ENCODE peak calls at places on chromosomes 12 and 14, in ten cellular contexts. One of them, this sample, is unnamed.

GRCh38 chr12:69540606-69541386 is 44.5 kb upstream of the CCT2 start:
- DNase-seq in NCI-H1105: no peak
- DNase-seq in NCI-H510A treated with DMSO at 0.1 percent for 48 hours: no peak
- DNase-seq in neural progenitor cell: no peak
- DNase-seq in activated CD4-positive, alpha-beta T cell treated with anti-CD3 and anti-CD28 coated beads, Interleukin-2, amount 50 U/mL, for 1 hour: no peak
- DNase-seq in cardiac septum: no peak
- DNase-seq in activated gamma-delta T cell treated with anti-CD3 and anti-CD28 coated beads, Interleukin-2, amount 50 U/mL, for 16 hours: no peak
- DNase-seq in anterior cingulate cortex: no peak
- DNase-seq in glutamatergic neuron: no peak
- DNase-seq in amniotic stem cell: peak; percentile 55
- DNase-seq in this sample: peak; percentile 29

GRCh38 chr12:50351120-50352043 is 45.0 kb downstream of the FAM186A start:
- DNase-seq in anterior cingulate cortex: no peak
- DNase-seq in activated CD4-positive, alpha-beta T cell treated with anti-CD3 and anti-CD28 coated beads, Interleukin-2, amount 50 U/mL, for 1 hour: no peak
- DNase-seq in amniotic stem cell: no peak
- DNase-seq in NCI-H510A treated with DMSO at 0.1 percent for 48 hours: no peak
- DNase-seq in activated gamma-delta T cell treated with anti-CD3 and anti-CD28 coated beads, Interleukin-2, amount 50 U/mL, for 16 hours: no peak
- DNase-seq in NCI-H1105: no peak
- DNase-seq in neural progenitor cell: no peak
- DNase-seq in cardiac septum: no peak
- DNase-seq in glutamatergic neuron: no peak
- DNase-seq in this sample: no peak

GRCh38 chr12:5096241-5096880 is 52.7 kb downstream of the KCNA5 start:
- DNase-seq in glutamatergic neuron: no peak
- DNase-seq in amniotic stem cell: peak; percentile 20
- DNase-seq in activated gamma-delta T cell treated with anti-CD3 and anti-CD28 coated beads, Interleukin-2, amount 50 U/mL, for 16 hours: no peak
- DNase-seq in anterior cingulate cortex: no peak
- DNase-seq in NCI-H510A treated with DMSO at 0.1 percent for 48 hours: no peak
- DNase-seq in activated CD4-positive, alpha-beta T cell treated with anti-CD3 and anti-CD28 coated beads, Interleukin-2, amount 50 U/mL, for 1 hour: no peak
- DNase-seq in NCI-H1105: no peak
- DNase-seq in cardiac septum: no peak
- DNase-seq in neural progenitor cell: no peak
- DNase-seq in this sample: peak; percentile 74

GRCh38 chr12:6825398-6826124 is 2.6 kb upstream of the P3H3 start:
- DNase-seq in cardiac septum: peak; percentile 93
- DNase-seq in NCI-H1105: peak; percentile 12
- DNase-seq in anterior cingulate cortex: peak; percentile 78
- DNase-seq in activated gamma-delta T cell treated with anti-CD3 and anti-CD28 coated beads, Interleukin-2, amount 50 U/mL, for 16 hours: peak; percentile 62
- DNase-seq in glutamatergic neuron: peak; percentile 96
- DNase-seq in activated CD4-positive, alpha-beta T cell treated with anti-CD3 and anti-CD28 coated beads, Interleukin-2, amount 50 U/mL, for 1 hour: peak; percentile 83
- DNase-seq in amniotic stem cell: peak; percentile 52
- DNase-seq in neural progenitor cell: peak; percentile 91
- DNase-seq in NCI-H510A treated with DMSO at 0.1 percent for 48 hours: peak; percentile 69
- DNase-seq in this sample: peak; percentile 94

GRCh38 chr12:8911606-8912268 is 2.6 kb upstream of the PHC1 start:
- DNase-seq in glutamatergic neuron: no peak
- DNase-seq in anterior cingulate cortex: no peak
- DNase-seq in neural progenitor cell: no peak
- DNase-seq in activated CD4-positive, alpha-beta T cell treated with anti-CD3 and anti-CD28 coated beads, Interleukin-2, amount 50 U/mL, for 1 hour: no peak
- DNase-seq in activated gamma-delta T cell treated with anti-CD3 and anti-CD28 coated beads, Interleukin-2, amount 50 U/mL, for 16 hours: no peak
- DNase-seq in amniotic stem cell: no peak
- DNase-seq in NCI-H1105: no peak
- DNase-seq in cardiac septum: no peak
- DNase-seq in NCI-H510A treated with DMSO at 0.1 percent for 48 hours: no peak
- DNase-seq in this sample: peak; percentile 16

GRCh38 chr12:49104822-49105221 is 5.8 kb downstream of the LMBR1L start:
- DNase-seq in neural progenitor cell: no peak
- DNase-seq in activated CD4-positive, alpha-beta T cell treated with anti-CD3 and anti-CD28 coated beads, Interleukin-2, amount 50 U/mL, for 1 hour: no peak
- DNase-seq in cardiac septum: no peak
- DNase-seq in anterior cingulate cortex: no peak
- DNase-seq in glutamatergic neuron: no peak
- DNase-seq in amniotic stem cell: no peak
- DNase-seq in NCI-H510A treated with DMSO at 0.1 percent for 48 hours: no peak
- DNase-seq in activated gamma-delta T cell treated with anti-CD3 and anti-CD28 coated beads, Interleukin-2, amount 50 U/mL, for 16 hours: no peak
- DNase-seq in NCI-H1105: no peak
- DNase-seq in this sample: no peak

GRCh38 chr12:58757422-58757821 is 162.9 kb downstream of the LRIG3 start:
- DNase-seq in anterior cingulate cortex: no peak
- DNase-seq in cardiac septum: no peak
- DNase-seq in NCI-H510A treated with DMSO at 0.1 percent for 48 hours: no peak
- DNase-seq in glutamatergic neuron: no peak
- DNase-seq in amniotic stem cell: peak; percentile 54
- DNase-seq in neural progenitor cell: no peak
- DNase-seq in activated CD4-positive, alpha-beta T cell treated with anti-CD3 and anti-CD28 coated beads, Interleukin-2, amount 50 U/mL, for 1 hour: no peak
- DNase-seq in NCI-H1105: no peak
- DNase-seq in activated gamma-delta T cell treated with anti-CD3 and anti-CD28 coated beads, Interleukin-2, amount 50 U/mL, for 16 hours: no peak
- DNase-seq in this sample: peak; percentile 44

GRCh38 chr14:72679106-72679505 is 214.8 kb downstream of the DPF3 start:
- DNase-seq in activated gamma-delta T cell treated with anti-CD3 and anti-CD28 coated beads, Interleukin-2, amount 50 U/mL, for 16 hours: no peak
- DNase-seq in NCI-H1105: no peak
- DNase-seq in anterior cingulate cortex: peak; percentile 29
- DNase-seq in glutamatergic neuron: no peak
- DNase-seq in activated CD4-positive, alpha-beta T cell treated with anti-CD3 and anti-CD28 coated beads, Interleukin-2, amount 50 U/mL, for 1 hour: no peak
- DNase-seq in amniotic stem cell: no peak
- DNase-seq in NCI-H510A treated with DMSO at 0.1 percent for 48 hours: no peak
- DNase-seq in neural progenitor cell: peak; percentile 7
- DNase-seq in cardiac septum: no peak
- DNase-seq in this sample: peak; percentile 33

GRCh38 chr12:128940974-128941373 is 87.7 kb downstream of the GLT1D1 start:
- DNase-seq in amniotic stem cell: no peak
- DNase-seq in cardiac septum: no peak
- DNase-seq in neural progenitor cell: no peak
- DNase-seq in NCI-H1105: no peak
- DNase-seq in glutamatergic neuron: no peak
- DNase-seq in activated gamma-delta T cell treated with anti-CD3 and anti-CD28 coated beads, Interleukin-2, amount 50 U/mL, for 16 hours: no peak
- DNase-seq in NCI-H510A treated with DMSO at 0.1 percent for 48 hours: peak; percentile 89
- DNase-seq in anterior cingulate cortex: no peak
- DNase-seq in activated CD4-positive, alpha-beta T cell treated with anti-CD3 and anti-CD28 coated beads, Interleukin-2, amount 50 U/mL, for 1 hour: no peak
- DNase-seq in this sample: no peak

GRCh38 chr14:79278798-79279644 is 932.3 kb downstream of the DIO2 start:
- DNase-seq in NCI-H510A treated with DMSO at 0.1 percent for 48 hours: peak; percentile 91
- DNase-seq in cardiac septum: peak; percentile 80
- DNase-seq in activated CD4-positive, alpha-beta T cell treated with anti-CD3 and anti-CD28 coated beads, Interleukin-2, amount 50 U/mL, for 1 hour: no peak
- DNase-seq in glutamatergic neuron: peak; percentile 86
- DNase-seq in NCI-H1105: peak; percentile 95
- DNase-seq in neural progenitor cell: peak; percentile 96
- DNase-seq in amniotic stem cell: peak; percentile 44
- DNase-seq in anterior cingulate cortex: peak; percentile 71
- DNase-seq in activated gamma-delta T cell treated with anti-CD3 and anti-CD28 coated beads, Interleukin-2, amount 50 U/mL, for 16 hours: no peak
- DNase-seq in this sample: peak; percentile 83

GRCh38 chr14:54189358-54190354 is 207.2 kb upstream of the CDKN3 start:
- DNase-seq in cardiac septum: no peak
- DNase-seq in amniotic stem cell: no peak
- DNase-seq in activated CD4-positive, alpha-beta T cell treated with anti-CD3 and anti-CD28 coated beads, Interleukin-2, amount 50 U/mL, for 1 hour: no peak
- DNase-seq in glutamatergic neuron: no peak
- DNase-seq in anterior cingulate cortex: no peak
- DNase-seq in NCI-H510A treated with DMSO at 0.1 percent for 48 hours: no peak
- DNase-seq in neural progenitor cell: no peak
- DNase-seq in NCI-H1105: no peak
- DNase-seq in activated gamma-delta T cell treated with anti-CD3 and anti-CD28 coated beads, Interleukin-2, amount 50 U/mL, for 16 hours: no peak
- DNase-seq in this sample: peak; percentile 48

GRCh38 chr12:30047499-30048262 is 263.9 kb upstream of the TMTC1 start:
- DNase-seq in cardiac septum: no peak
- DNase-seq in NCI-H1105: peak; percentile 88
- DNase-seq in activated gamma-delta T cell treated with anti-CD3 and anti-CD28 coated beads, Interleukin-2, amount 50 U/mL, for 16 hours: no peak
- DNase-seq in glutamatergic neuron: no peak
- DNase-seq in NCI-H510A treated with DMSO at 0.1 percent for 48 hours: no peak
- DNase-seq in amniotic stem cell: no peak
- DNase-seq in activated CD4-positive, alpha-beta T cell treated with anti-CD3 and anti-CD28 coated beads, Interleukin-2, amount 50 U/mL, for 1 hour: no peak
- DNase-seq in anterior cingulate cortex: no peak
- DNase-seq in neural progenitor cell: no peak
- DNase-seq in this sample: peak; percentile 5

GRCh38 chr14:53741379-53742225 is 215.0 kb downstream of the BMP4 start:
- DNase-seq in NCI-H510A treated with DMSO at 0.1 percent for 48 hours: no peak
- DNase-seq in anterior cingulate cortex: no peak
- DNase-seq in amniotic stem cell: no peak
- DNase-seq in cardiac septum: no peak
- DNase-seq in NCI-H1105: no peak
- DNase-seq in activated CD4-positive, alpha-beta T cell treated with anti-CD3 and anti-CD28 coated beads, Interleukin-2, amount 50 U/mL, for 1 hour: no peak
- DNase-seq in neural progenitor cell: no peak
- DNase-seq in glutamatergic neuron: no peak
- DNase-seq in activated gamma-delta T cell treated with anti-CD3 and anti-CD28 coated beads, Interleukin-2, amount 50 U/mL, for 16 hours: no peak
- DNase-seq in this sample: no peak

GRCh38 chr14:52937306-52937705 is 13.5 kb downstream of the FERMT2 start:
- DNase-seq in NCI-H1105: no peak
- DNase-seq in anterior cingulate cortex: no peak
- DNase-seq in activated gamma-delta T cell treated with anti-CD3 and anti-CD28 coated beads, Interleukin-2, amount 50 U/mL, for 16 hours: no peak
- DNase-seq in amniotic stem cell: no peak
- DNase-seq in glutamatergic neuron: no peak
- DNase-seq in activated CD4-positive, alpha-beta T cell treated with anti-CD3 and anti-CD28 coated beads, Interleukin-2, amount 50 U/mL, for 1 hour: no peak
- DNase-seq in NCI-H510A treated with DMSO at 0.1 percent for 48 hours: no peak
- DNase-seq in cardiac septum: no peak
- DNase-seq in neural progenitor cell: no peak
- DNase-seq in this sample: no peak

GRCh38 chr14:21923820-21924219 is 250.2 kb upstream of the OR4E1 start:
- DNase-seq in NCI-H510A treated with DMSO at 0.1 percent for 48 hours: no peak
- DNase-seq in neural progenitor cell: no peak
- DNase-seq in amniotic stem cell: no peak
- DNase-seq in anterior cingulate cortex: no peak
- DNase-seq in activated CD4-positive, alpha-beta T cell treated with anti-CD3 and anti-CD28 coated beads, Interleukin-2, amount 50 U/mL, for 1 hour: peak; percentile 8
- DNase-seq in NCI-H1105: no peak
- DNase-seq in glutamatergic neuron: no peak
- DNase-seq in cardiac septum: no peak
- DNase-seq in activated gamma-delta T cell treated with anti-CD3 and anti-CD28 coated beads, Interleukin-2, amount 50 U/mL, for 16 hours: peak; percentile 24
- DNase-seq in this sample: no peak

GRCh38 chr12:1806301-1807106 is 13.9 kb upstream of the LRTM2 start:
- DNase-seq in NCI-H510A treated with DMSO at 0.1 percent for 48 hours: no peak
- DNase-seq in amniotic stem cell: no peak
- DNase-seq in glutamatergic neuron: no peak
- DNase-seq in cardiac septum: peak; percentile 69
- DNase-seq in activated gamma-delta T cell treated with anti-CD3 and anti-CD28 coated beads, Interleukin-2, amount 50 U/mL, for 16 hours: no peak
- DNase-seq in NCI-H1105: no peak
- DNase-seq in neural progenitor cell: no peak
- DNase-seq in anterior cingulate cortex: no peak
- DNase-seq in activated CD4-positive, alpha-beta T cell treated with anti-CD3 and anti-CD28 coated beads, Interleukin-2, amount 50 U/mL, for 1 hour: no peak
- DNase-seq in this sample: no peak

GRCh38 chr14:23033801-23034497 is 751 bp downstream of the PSMB5 start:
- DNase-seq in activated gamma-delta T cell treated with anti-CD3 and anti-CD28 coated beads, Interleukin-2, amount 50 U/mL, for 16 hours: no peak
- DNase-seq in NCI-H1105: no peak
- DNase-seq in activated CD4-positive, alpha-beta T cell treated with anti-CD3 and anti-CD28 coated beads, Interleukin-2, amount 50 U/mL, for 1 hour: no peak
- DNase-seq in amniotic stem cell: no peak
- DNase-seq in NCI-H510A treated with DMSO at 0.1 percent for 48 hours: no peak
- DNase-seq in glutamatergic neuron: no peak
- DNase-seq in anterior cingulate cortex: no peak
- DNase-seq in cardiac septum: no peak
- DNase-seq in neural progenitor cell: no peak
- DNase-seq in this sample: no peak

GRCh38 chr12:103571286-103571685 is 15.8 kb upstream of the STAB2 start:
- DNase-seq in cardiac septum: no peak
- DNase-seq in glutamatergic neuron: peak; percentile 44
- DNase-seq in activated CD4-positive, alpha-beta T cell treated with anti-CD3 and anti-CD28 coated beads, Interleukin-2, amount 50 U/mL, for 1 hour: no peak
- DNase-seq in activated gamma-delta T cell treated with anti-CD3 and anti-CD28 coated beads, Interleukin-2, amount 50 U/mL, for 16 hours: no peak
- DNase-seq in NCI-H1105: peak; percentile 82
- DNase-seq in amniotic stem cell: no peak
- DNase-seq in NCI-H510A treated with DMSO at 0.1 percent for 48 hours: peak; percentile 79
- DNase-seq in anterior cingulate cortex: no peak
- DNase-seq in neural progenitor cell: peak; percentile 94
- DNase-seq in this sample: no peak

GRCh38 chr14:98137626-98138025 is 1134.4 kb downstream of the BCL11B start:
- DNase-seq in anterior cingulate cortex: no peak
- DNase-seq in NCI-H1105: peak; percentile 90
- DNase-seq in amniotic stem cell: no peak
- DNase-seq in cardiac septum: no peak
- DNase-seq in activated CD4-positive, alpha-beta T cell treated with anti-CD3 and anti-CD28 coated beads, Interleukin-2, amount 50 U/mL, for 1 hour: no peak
- DNase-seq in NCI-H510A treated with DMSO at 0.1 percent for 48 hours: no peak
- DNase-seq in activated gamma-delta T cell treated with anti-CD3 and anti-CD28 coated beads, Interleukin-2, amount 50 U/mL, for 16 hours: no peak
- DNase-seq in neural progenitor cell: no peak
- DNase-seq in glutamatergic neuron: no peak
- DNase-seq in this sample: no peak

GRCh38 chr12:46269429-46270241 is 792 bp upstream of the SLC38A1 start:
- DNase-seq in cardiac septum: no peak
- DNase-seq in glutamatergic neuron: peak; percentile 30
- DNase-seq in activated CD4-positive, alpha-beta T cell treated with anti-CD3 and anti-CD28 coated beads, Interleukin-2, amount 50 U/mL, for 1 hour: peak; percentile 64
- DNase-seq in amniotic stem cell: no peak
- DNase-seq in NCI-H510A treated with DMSO at 0.1 percent for 48 hours: no peak
- DNase-seq in neural progenitor cell: peak; percentile 56
- DNase-seq in NCI-H1105: no peak
- DNase-seq in anterior cingulate cortex: no peak
- DNase-seq in activated gamma-delta T cell treated with anti-CD3 and anti-CD28 coated beads, Interleukin-2, amount 50 U/mL, for 16 hours: peak; percentile 52
- DNase-seq in this sample: no peak

GRCh38 chr12:6195665-6196535 is 4.3 kb upstream of the CD9 start:
- DNase-seq in activated gamma-delta T cell treated with anti-CD3 and anti-CD28 coated beads, Interleukin-2, amount 50 U/mL, for 16 hours: peak; percentile 67
- DNase-seq in anterior cingulate cortex: peak; percentile 46
- DNase-seq in glutamatergic neuron: peak; percentile 89
- DNase-seq in amniotic stem cell: peak; percentile 86
- DNase-seq in cardiac septum: peak; percentile 92
- DNase-seq in NCI-H1105: peak; percentile 79
- DNase-seq in activated CD4-positive, alpha-beta T cell treated with anti-CD3 and anti-CD28 coated beads, Interleukin-2, amount 50 U/mL, for 1 hour: peak; percentile 73
- DNase-seq in neural progenitor cell: peak; percentile 86
- DNase-seq in NCI-H510A treated with DMSO at 0.1 percent for 48 hours: peak; percentile 60
- DNase-seq in this sample: peak; percentile 95

GRCh38 chr12:40300490-40300889 is 75.7 kb downstream of the LRRK2 start:
- DNase-seq in activated CD4-positive, alpha-beta T cell treated with anti-CD3 and anti-CD28 coated beads, Interleukin-2, amount 50 U/mL, for 1 hour: no peak
- DNase-seq in NCI-H510A treated with DMSO at 0.1 percent for 48 hours: no peak
- DNase-seq in cardiac septum: no peak
- DNase-seq in amniotic stem cell: no peak
- DNase-seq in activated gamma-delta T cell treated with anti-CD3 and anti-CD28 coated beads, Interleukin-2, amount 50 U/mL, for 16 hours: no peak
- DNase-seq in neural progenitor cell: no peak
- DNase-seq in NCI-H1105: no peak
- DNase-seq in glutamatergic neuron: no peak
- DNase-seq in anterior cingulate cortex: no peak
- DNase-seq in this sample: no peak

GRCh38 chr12:84638811-84639368 is 273.7 kb downstream of the SLC6A15 start:
- DNase-seq in activated gamma-delta T cell treated with anti-CD3 and anti-CD28 coated beads, Interleukin-2, amount 50 U/mL, for 16 hours: no peak
- DNase-seq in neural progenitor cell: no peak
- DNase-seq in NCI-H1105: no peak
- DNase-seq in cardiac septum: no peak
- DNase-seq in glutamatergic neuron: no peak
- DNase-seq in anterior cingulate cortex: no peak
- DNase-seq in amniotic stem cell: no peak
- DNase-seq in NCI-H510A treated with DMSO at 0.1 percent for 48 hours: no peak
- DNase-seq in activated CD4-positive, alpha-beta T cell treated with anti-CD3 and anti-CD28 coated beads, Interleukin-2, amount 50 U/mL, for 1 hour: no peak
- DNase-seq in this sample: no peak

GRCh38 chr14:73796881-73797539 is 54.6 kb upstream of the PTGR2 start:
- DNase-seq in glutamatergic neuron: no peak
- DNase-seq in NCI-H510A treated with DMSO at 0.1 percent for 48 hours: no peak
- DNase-seq in activated gamma-delta T cell treated with anti-CD3 and anti-CD28 coated beads, Interleukin-2, amount 50 U/mL, for 16 hours: no peak
- DNase-seq in amniotic stem cell: no peak
- DNase-seq in neural progenitor cell: no peak
- DNase-seq in anterior cingulate cortex: no peak
- DNase-seq in cardiac septum: no peak
- DNase-seq in NCI-H1105: no peak
- DNase-seq in activated CD4-positive, alpha-beta T cell treated with anti-CD3 and anti-CD28 coated beads, Interleukin-2, amount 50 U/mL, for 1 hour: no peak
- DNase-seq in this sample: no peak

GRCh38 chr14:104048758-104049496 is 36.6 kb upstream of the ASPG start:
- DNase-seq in NCI-H510A treated with DMSO at 0.1 percent for 48 hours: no peak
- DNase-seq in activated CD4-positive, alpha-beta T cell treated with anti-CD3 and anti-CD28 coated beads, Interleukin-2, amount 50 U/mL, for 1 hour: no peak
- DNase-seq in activated gamma-delta T cell treated with anti-CD3 and anti-CD28 coated beads, Interleukin-2, amount 50 U/mL, for 16 hours: no peak
- DNase-seq in amniotic stem cell: no peak
- DNase-seq in anterior cingulate cortex: no peak
- DNase-seq in neural progenitor cell: no peak
- DNase-seq in cardiac septum: no peak
- DNase-seq in NCI-H1105: no peak
- DNase-seq in glutamatergic neuron: no peak
- DNase-seq in this sample: no peak

GRCh38 chr14:105335735-105336476 is 21.4 kb downstream of the PACS2 start:
- DNase-seq in NCI-H510A treated with DMSO at 0.1 percent for 48 hours: no peak
- DNase-seq in neural progenitor cell: no peak
- DNase-seq in cardiac septum: no peak
- DNase-seq in NCI-H1105: no peak
- DNase-seq in amniotic stem cell: no peak
- DNase-seq in glutamatergic neuron: peak; percentile 58
- DNase-seq in activated gamma-delta T cell treated with anti-CD3 and anti-CD28 coated beads, Interleukin-2, amount 50 U/mL, for 16 hours: no peak
- DNase-seq in activated CD4-positive, alpha-beta T cell treated with anti-CD3 and anti-CD28 coated beads, Interleukin-2, amount 50 U/mL, for 1 hour: no peak
- DNase-seq in anterior cingulate cortex: no peak
- DNase-seq in this sample: no peak

GRCh38 chr14:103878180-103878579 is 30.8 kb upstream of the PPP1R13B start:
- DNase-seq in neural progenitor cell: no peak
- DNase-seq in anterior cingulate cortex: no peak
- DNase-seq in amniotic stem cell: no peak
- DNase-seq in NCI-H1105: no peak
- DNase-seq in NCI-H510A treated with DMSO at 0.1 percent for 48 hours: no peak
- DNase-seq in activated CD4-positive, alpha-beta T cell treated with anti-CD3 and anti-CD28 coated beads, Interleukin-2, amount 50 U/mL, for 1 hour: no peak
- DNase-seq in glutamatergic neuron: no peak
- DNase-seq in activated gamma-delta T cell treated with anti-CD3 and anti-CD28 coated beads, Interleukin-2, amount 50 U/mL, for 16 hours: no peak
- DNase-seq in cardiac septum: no peak
- DNase-seq in this sample: no peak

GRCh38 chr12:89345830-89346740 is 6.2 kb downstream of the DUSP6 start:
- DNase-seq in amniotic stem cell: no peak
- DNase-seq in activated CD4-positive, alpha-beta T cell treated with anti-CD3 and anti-CD28 coated beads, Interleukin-2, amount 50 U/mL, for 1 hour: peak; percentile 10
- DNase-seq in glutamatergic neuron: no peak
- DNase-seq in anterior cingulate cortex: no peak
- DNase-seq in neural progenitor cell: peak; percentile 83
- DNase-seq in NCI-H510A treated with DMSO at 0.1 percent for 48 hours: peak; percentile 87
- DNase-seq in NCI-H1105: peak; percentile 90
- DNase-seq in activated gamma-delta T cell treated with anti-CD3 and anti-CD28 coated beads, Interleukin-2, amount 50 U/mL, for 16 hours: peak; percentile 17
- DNase-seq in cardiac septum: peak; percentile 85
- DNase-seq in this sample: no peak

This sample was measured in AG08396.